ENCODE peak calls at places on chromosomes 6 and 20, in six cellular contexts. V, P, Q, M, A and Z are unnamed samples.

GRCh38 chr6:1606533-1607235 is 3.0 kb upstream of the FOXC1 start:
- DNase-seq in V (no peak), P (no peak), Q (no peak), M (no peak), A (no peak), Z (peak)

GRCh38 chr20:13800728-13801134 is 15.9 kb downstream of the NDUFAF5 start:
- DNase-seq in V (no peak), P (peak), Q (no peak), M (peak), A (no peak), Z (no peak)

GRCh38 chr6:25329982-25330381 is 50.8 kb downstream of the CARMIL1 start:
- DNase-seq in V (no peak), P (no peak), Q (no peak), M (no peak), A (no peak), Z (no peak)

GRCh38 chr20:63313349-63314014 is 20.5 kb downstream of the COL20A1 start:
- DNase-seq in V (no peak), P (no peak), Q (no peak), M (no peak), A (no peak), Z (no peak)

GRCh38 chr20:38201356-38201755 is 36.3 kb upstream of the TGM2 start:
- DNase-seq in V (no peak), P (peak), Q (peak), M (peak), A (no peak), Z (no peak)

GRCh38 chr20:39909447-39909846 is 779.6 kb downstream of the MAFB start:
- DNase-seq in V (no peak), P (no peak), Q (no peak), M (no peak), A (no peak), Z (no peak)

GRCh38 chr6:57216235-57217101 is 5.6 kb downstream of the RAB23 start:
- DNase-seq in V (no peak), P (peak), Q (no peak), M (no peak), A (no peak), Z (no peak)

GRCh38 chr6:66226099-66226498 is 519.1 kb upstream of the EYS start:
- DNase-seq in V (no peak), P (no peak), Q (no peak), M (no peak), A (no peak), Z (no peak)

GRCh38 chr6:146775227-146775626 is 176.5 kb downstream of the ADGB start:
- DNase-seq in V (no peak), P (no peak), Q (no peak), M (peak), A (no peak), Z (no peak)

GRCh38 chr6:157148391-157149323 is 174.7 kb downstream of the TMEM242 start:
- DNase-seq in V (no peak), P (peak), Q (peak), M (peak), A (no peak), Z (no peak)

GRCh38 chr20:32159766-32160221 is 47.7 kb downstream of the PLAGL2 start:
- DNase-seq in V (no peak), P (no peak), Q (no peak), M (no peak), A (no peak), Z (no peak)

GRCh38 chr6:143333749-143334520 is 116.6 kb downstream of the ADAT2 start:
- DNase-seq in V (no peak), P (no peak), Q (no peak), M (no peak), A (no peak), Z (no peak)

GRCh38 chr6:40536442-40536841 is 50.7 kb downstream of the LRFN2 start:
- DNase-seq in V (peak), P (no peak), Q (no peak), M (peak), A (no peak), Z (peak)

GRCh38 chr6:158756977-158757752 is 62.0 kb downstream of the EZR start:
- DNase-seq in V (no peak), P (no peak), Q (no peak), M (no peak), A (no peak), Z (no peak)

GRCh38 chr6:1762203-1762602 is 152.5 kb downstream of the FOXC1 start:
- DNase-seq in V (no peak), P (no peak), Q (no peak), M (no peak), A (no peak), Z (no peak)

GRCh38 chr20:47701612-47702011 is 83.7 kb downstream of the SULF2 start:
- DNase-seq in V (no peak), P (no peak), Q (peak), M (no peak), A (no peak), Z (no peak)

GRCh38 chr6:104525677-104526322 is 333.9 kb downstream of the HACE1 start:
- DNase-seq in V (peak), P (peak), Q (peak), M (peak), A (peak), Z (peak)

GRCh38 chr6:36387440-36388303 is at the start of gene ETV7:
- DNase-seq in V (no peak), P (peak), Q (peak), M (peak), A (no peak), Z (peak)

GRCh38 chr6:7138921-7139358 is 31.2 kb downstream of the RREB1 start:
- DNase-seq in V (no peak), P (no peak), Q (no peak), M (no peak), A (no peak), Z (peak)

GRCh38 chr6:157335829-157336228 is 12.5 kb upstream of the TMEM242 start:
- DNase-seq in V (no peak), P (no peak), Q (peak), M (no peak), A (no peak), Z (peak)

DNA sequence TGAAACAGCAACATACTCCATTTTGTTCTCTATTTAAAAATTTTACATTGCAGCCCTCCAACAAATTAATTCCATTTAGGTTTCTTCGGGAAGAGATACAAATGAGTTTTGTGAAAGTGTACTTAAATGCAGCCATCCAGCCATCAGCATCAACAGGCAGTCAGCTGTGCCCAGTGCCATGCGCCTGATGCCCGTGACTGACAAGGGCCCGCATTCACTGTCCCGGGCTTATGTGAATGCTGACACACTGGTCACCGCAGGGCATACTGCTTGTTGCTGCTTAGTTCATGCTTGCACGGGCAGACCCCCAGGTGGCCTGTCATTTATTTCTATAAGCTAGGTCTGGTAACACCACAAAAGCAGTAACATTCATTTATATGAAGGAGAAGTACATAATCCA is 224.9 kb upstream of the QKI start:
- DNase-seq in V (no peak), P (no peak), Q (no peak), M (no peak), A (no peak), Z (no peak)
- H3K14ac ChIP-seq in V (no peak), P (no peak), Q (no peak), M (no peak), A (no peak), Z (no peak)

DNA sequence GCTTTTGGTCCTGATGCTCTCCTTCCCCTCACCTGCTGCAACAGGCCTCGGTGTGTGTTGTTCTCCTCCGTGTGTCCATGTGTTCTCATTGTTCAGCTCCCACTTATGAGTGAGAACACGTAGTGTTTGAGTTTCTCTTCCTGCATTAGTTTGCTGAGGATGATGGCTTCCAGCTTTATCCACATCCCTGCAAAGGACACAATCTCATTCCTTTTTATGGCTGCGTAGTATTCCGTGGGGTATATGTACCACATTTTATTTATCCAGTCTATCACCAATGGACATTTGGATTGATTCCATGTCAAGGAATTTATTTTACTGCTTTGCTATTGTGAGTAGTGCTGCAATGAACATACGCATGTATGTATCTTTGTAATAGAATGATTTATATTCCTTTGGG is 116.9 kb upstream of the SIRPG start:
- DNase-seq in V (no peak), P (no peak), Q (no peak), M (no peak), A (no peak), Z (no peak)
- H2AFZ ChIP-seq in V (no peak), P (no peak), Q (no peak), M (no peak), A (no peak), Z (no peak)

DNA sequence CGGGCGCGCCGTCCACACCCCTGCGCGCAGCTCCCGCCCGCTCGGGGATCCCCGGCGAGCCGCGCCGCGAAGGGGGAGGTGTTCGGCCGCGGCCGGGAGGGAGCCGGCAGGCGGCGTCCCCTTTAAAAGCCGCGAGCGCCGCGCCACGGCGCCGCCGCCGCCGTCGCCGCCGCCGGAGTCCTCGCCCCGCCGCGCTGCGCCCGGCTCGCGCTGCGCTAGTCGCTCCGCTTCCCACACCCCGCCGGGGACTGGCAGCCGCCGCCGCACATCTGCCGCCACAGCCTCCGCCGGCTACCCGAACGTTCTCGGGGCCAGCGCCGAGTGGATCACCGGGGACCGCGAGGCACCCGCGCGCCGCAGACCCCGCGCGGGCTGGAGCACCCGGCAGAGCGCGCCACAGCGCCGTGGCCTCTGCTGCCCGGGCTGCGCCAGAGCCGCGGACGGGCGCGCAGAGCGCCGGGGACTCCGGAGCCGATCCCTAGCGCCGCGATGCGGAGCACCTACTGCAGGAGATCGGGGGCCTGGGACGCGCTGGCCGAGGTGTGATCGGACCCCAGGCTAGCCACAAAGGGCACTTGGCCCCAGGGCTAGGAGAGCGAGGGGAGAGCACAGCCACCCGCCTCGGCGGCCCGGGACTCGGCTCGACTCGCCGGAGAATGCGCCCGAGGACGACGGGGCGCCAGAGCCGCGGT is at the start of gene BMP2:
- DNase-seq in V (no peak), P (peak), Q (no peak), M (peak), A (peak), Z (peak)
- H3K9ac ChIP-seq in V (no peak), P (peak), Q (no peak), M (peak), A (peak), Z (no peak)

GRCh38 chr6:22904413-22904812 is 335.0 kb downstream of the HDGFL1 start:
- DNase-seq in V (no peak), P (peak), Q (no peak), M (no peak), A (no peak), Z (no peak)

GRCh38 chr6:22907085-22907484 is 337.7 kb downstream of the HDGFL1 start:
- DNase-seq in V (no peak), P (no peak), Q (no peak), M (no peak), A (no peak), Z (no peak)

GRCh38 chr6:22910370-22910769 is 341.0 kb downstream of the HDGFL1 start:
- DNase-seq in V (no peak), P (no peak), Q (no peak), M (no peak), A (no peak), Z (no peak)

GRCh38 chr6:22906091-22906549 is 336.8 kb downstream of the HDGFL1 start:
- DNase-seq in V (no peak), P (no peak), Q (no peak), M (peak), A (no peak), Z (no peak)
- H3K14ac ChIP-seq in V (no peak), P (peak), Q (no peak), M (peak), A (no peak), Z (no peak)